ENCODE peak calls at places on chromosomes 2 and 18, in ten cellular contexts. D is right atrium auricular region, L is stomach, S is breast epithelium, H is left ventricle myocardium inferior, Z is right cardiac atrium, R is psoas muscle, P is neural progenitor cell, U is cardiac muscle cell, W is spleen. Y is an unnamed sample. For H3K4me1, the result is how much of the 10 kb centered on the place peaks cover.

GRCh38 chr2:192005214-192005613 is 158.3 kb upstream of the CAVIN2 start:
- DNase-seq in D (no peak), L (no peak), S (no peak), H (no peak), Z (no peak), R (no peak), P (no peak), U (no peak), W (no peak), Y (no peak)

GRCh38 chr2:219149667-219150066 is 10.9 kb downstream of the NHEJ1 start:
- DNase-seq in D (no peak), L (peak), S (no peak), H (no peak), Z (no peak), R (no peak), P (no peak), U (no peak), W (no peak), Y (no peak)

GRCh38 chr2:163594572-163594971 is 141.2 kb downstream of the FIGN start:
- DNase-seq in D (no peak), L (no peak), S (no peak), H (no peak), Z (no peak), R (no peak), P (no peak), U (no peak), W (no peak), Y (no peak)

GRCh38 chr2:207159002-207159401 is 6.7 kb downstream of the KLF7 start:
- DNase-seq in D (no peak), L (no peak), S (no peak), H (no peak), Z (no peak), R (no peak), P (no peak), U (no peak), W (no peak), Y (no peak)

GRCh38 chr2:162582357-162582798 is 238.4 kb downstream of the GCA start:
- DNase-seq in D (no peak), L (peak), S (no peak), H (no peak), Z (no peak), R (no peak), P (no peak), U (no peak), W (no peak), Y (no peak)

GRCh38 chr2:33496150-33496549 is 19.7 kb downstream of the RASGRP3 start:
- DNase-seq in D (no peak), L (no peak), S (no peak), H (no peak), Z (no peak), R (no peak), P (no peak), U (no peak), W (no peak), Y (no peak)

GRCh38 chr2:201151127-201152074 is 31.5 kb upstream of the CASP10 start:
- DNase-seq in D (no peak), L (no peak), S (no peak), H (no peak), Z (no peak), R (no peak), P (no peak), U (no peak), W (no peak), Y (no peak)

GRCh38 chr2:98658816-98659486 is 50.6 kb downstream of the UNC50 start:
- DNase-seq in D (no peak), L (no peak), S (no peak), H (no peak), Z (no peak), R (no peak), P (no peak), U (no peak), W (no peak), Y (no peak)

GRCh38 chr18:50573679-50574078 is 13.8 kb downstream of the MAPK4 start:
- DNase-seq in D (no peak), L (no peak), S (no peak), H (no peak), Z (no peak), R (no peak), P (no peak), U (no peak), W (no peak), Y (no peak)

GRCh38 chr2:231671617-231672350 is 36.5 kb upstream of the PTMA start:
- DNase-seq in D (no peak), L (peak), S (no peak), H (no peak), Z (no peak), R (no peak), P (peak), U (no peak), W (peak), Y (no peak)

GRCh38 chr2:232336956-232337700 is 41.4 kb upstream of the ALPP start:
- DNase-seq in D (no peak), L (peak), S (peak), H (peak), Z (peak), R (peak), P (no peak), U (no peak), W (peak), Y (peak)

GRCh38 chr2:170222298-170222697 is 44.4 kb downstream of the MYO3B start:
- DNase-seq in D (no peak), L (no peak), S (no peak), H (no peak), Z (no peak), R (no peak), P (peak), U (no peak), W (no peak), Y (no peak)

GRCh38 chr2:164657129-164657528 is 35.8 kb upstream of the GRB14 start:
- DNase-seq in D (no peak), L (no peak), S (no peak), H (no peak), Z (no peak), R (no peak), P (no peak), U (no peak), W (no peak), Y (no peak)

GRCh38 chr2:240839152-240840143 is 19.4 kb upstream of the KIF1A start:
- DNase-seq in D (no peak), L (no peak), S (no peak), H (no peak), Z (no peak), R (no peak), P (no peak), U (no peak), W (peak), Y (no peak)

GRCh38 chr2:2731101-2731850 is 400.2 kb upstream of the MYT1L start:
- DNase-seq in D (no peak), L (no peak), S (no peak), H (no peak), Z (no peak), R (no peak), P (no peak), U (no peak), W (no peak), Y (no peak)

GRCh38 chr2:170744248-170745002 is 25.8 kb upstream of the ERICH2 start:
- DNase-seq in D (no peak), L (no peak), S (no peak), H (no peak), Z (no peak), R (no peak), P (no peak), U (no peak), W (no peak), Y (no peak)

GRCh38 chr2:174634130-174635014 is 36.8 kb upstream of the WIPF1 start:
- DNase-seq in D (no peak), L (no peak), S (no peak), H (no peak), Z (no peak), R (no peak), P (no peak), U (no peak), W (peak), Y (no peak)

GRCh38 chr2:16660039-16660619 is 5.5 kb downstream of the CYRIA start:
- DNase-seq in D (no peak), L (no peak), S (no peak), H (no peak), Z (no peak), R (no peak), P (no peak), U (no peak), W (no peak), Y (no peak)
- H3K4me1 ChIP-seq in D (under half), L (half or more), S (under half), H (half or more), Z (under half), R (half or more), P (under half), U (under half), W (half or more), Y (under half)

DNA sequence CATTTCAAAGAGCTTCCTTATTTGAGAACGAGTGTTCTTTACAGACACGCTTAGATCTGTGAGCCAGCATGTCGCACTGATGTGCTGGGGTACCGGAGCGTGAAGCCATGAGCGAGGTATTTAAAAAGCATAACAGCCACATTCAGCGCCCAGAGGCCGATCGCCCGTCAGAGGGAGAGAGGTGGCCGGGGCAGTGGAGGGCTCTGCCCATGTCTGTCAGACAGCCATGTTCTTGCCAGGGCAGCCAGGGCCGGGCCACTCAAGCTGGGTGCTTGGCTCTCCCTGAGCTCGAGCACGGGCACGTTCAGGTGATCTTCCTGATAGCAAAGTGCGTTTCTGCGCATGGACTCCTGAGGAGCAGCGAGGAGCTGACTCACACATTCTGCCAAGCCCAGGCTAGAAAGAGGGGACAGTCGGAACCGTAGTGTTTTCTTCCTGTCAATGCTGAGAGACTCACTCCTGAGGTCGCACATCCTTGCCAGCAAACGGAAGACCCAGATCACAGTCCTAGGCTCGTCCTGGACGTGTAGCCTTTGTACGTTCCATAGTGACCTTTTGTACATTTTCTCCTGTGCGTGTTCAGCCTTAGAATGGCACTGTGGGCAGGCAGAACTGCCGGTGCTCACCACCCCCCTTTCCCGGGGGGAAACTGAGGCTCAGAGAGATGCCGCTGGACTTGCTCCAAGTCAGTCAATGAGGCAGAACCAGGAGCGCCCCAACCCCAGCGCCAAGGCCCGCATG is 100.7 kb downstream of the NFATC1 start:
- DNase-seq in D (no peak), L (no peak), S (no peak), H (peak), Z (peak), R (peak), P (no peak), U (no peak), W (peak), Y (peak)
- H3K27ac ChIP-seq in D (no peak), L (no peak), S (no peak), H (peak), Z (no peak), R (no peak), P (no peak), U (no peak), W (no peak), Y (no peak)

GRCh38 chr2:60478660-60479059 is 74.8 kb downstream of the BCL11A start:
- DNase-seq in D (no peak), L (no peak), S (no peak), H (no peak), Z (peak), R (no peak), P (no peak), U (no peak), W (no peak), Y (no peak)

GRCh38 chr2:60474301-60474700 is 79.2 kb downstream of the BCL11A start:
- DNase-seq in D (no peak), L (no peak), S (no peak), H (no peak), Z (no peak), R (no peak), P (no peak), U (no peak), W (no peak), Y (no peak)

GRCh38 chr2:60475311-60475830 is 78.1 kb downstream of the BCL11A start:
- DNase-seq in D (no peak), L (no peak), S (no peak), H (no peak), Z (no peak), R (no peak), P (no peak), U (no peak), W (no peak), Y (no peak)

GRCh38 chr2:60479226-60480088 is 74.0 kb downstream of the BCL11A start:
- DNase-seq in D (no peak), L (no peak), S (no peak), H (no peak), Z (no peak), R (no peak), P (no peak), U (no peak), W (no peak), Y (no peak)

GRCh38 chr2:60476206-60476946 is 77.1 kb downstream of the BCL11A start:
- DNase-seq in D (no peak), L (peak), S (no peak), H (peak), Z (no peak), R (no peak), P (no peak), U (no peak), W (no peak), Y (no peak)
- H3K4me1 ChIP-seq in D (under half), L (half or more), S (under half), H (half or more), Z (under half), R (under half), P (under half), U (under half), W (under half), Y (under half)

GRCh38 chr2:237911363-237912017 is 52.1 kb downstream of the RAMP1 start:
- DNase-seq in D (no peak), L (no peak), S (peak), H (no peak), Z (no peak), R (no peak), P (no peak), U (no peak), W (peak), Y (no peak)

GRCh38 chr2:237910576-237911362 is 51.3 kb downstream of the RAMP1 start:
- DNase-seq in D (no peak), L (no peak), S (no peak), H (no peak), Z (no peak), R (no peak), P (no peak), U (no peak), W (no peak), Y (no peak)

GRCh38 chr2:237909801-237910475 is 50.5 kb downstream of the RAMP1 start:
- DNase-seq in D (no peak), L (no peak), S (no peak), H (no peak), Z (no peak), R (no peak), P (no peak), U (no peak), W (peak), Y (no peak)

GRCh38 chr2:237907144-237907543 is 47.7 kb downstream of the RAMP1 start:
- DNase-seq in D (no peak), L (no peak), S (no peak), H (no peak), Z (no peak), R (no peak), P (no peak), U (no peak), W (no peak), Y (no peak)

GRCh38 chr2:237909075-237909695 is 49.8 kb downstream of the RAMP1 start:
- DNase-seq in D (no peak), L (no peak), S (no peak), H (no peak), Z (no peak), R (no peak), P (no peak), U (no peak), W (peak), Y (no peak)
- H3K27ac ChIP-seq in D (peak), L (no peak), S (no peak), H (peak), Z (no peak), R (peak), P (no peak), U (no peak), W (no peak), Y (peak)

Y was measured in tibial artery.